ENCODE peak calls at places on chromosomes 4 and X, in nine cellular contexts. H is caudate nucleus, Q is tibial nerve, B is WERI-Rb-1, O is neural progenitor cell, K is keratinocyte, W is upper lobe of right lung, G is endothelial cell of umbilical vein, L is lower lobe of right lung. T is an unnamed sample.

GRCh38 chr4:16695896-16696295 is 202.5 kb downstream of the LDB2 start:
- DNase-seq in B (no peak), G (no peak), H (no peak), K (no peak), W (no peak), Q (no peak), L (no peak), O (no peak), T (no peak)

GRCh38 chr4:178148106-178148505 is 705.9 kb upstream of the AGA start:
- DNase-seq in W (no peak), K (no peak), L (no peak), B (no peak), Q (no peak), O (no peak), H (no peak), G (no peak), T (no peak)

GRCh38 chr4:661856-662761 is 12.0 kb downstream of the ATP5ME start:
- DNase-seq in Q (no peak), K (no peak), B (no peak), L (peak), W (no peak), H (no peak), G (no peak), O (no peak), T (no peak)

GRCh38 chr4:77617203-77617602 is 11.6 kb downstream of the CXCL13 start:
- DNase-seq in Q (no peak), B (no peak), G (no peak), W (no peak), L (no peak), H (no peak), O (no peak), K (no peak), T (no peak)

GRCh38 chr4:7971881-7972500 is 32.3 kb upstream of the AFAP1 start:
- DNase-seq in W (no peak), Q (no peak), G (no peak), B (no peak), L (no peak), O (no peak), H (no peak), K (peak), T (no peak)

GRCh38 chr4:7144374-7145290 is 47.7 kb upstream of the SORCS2 start:
- DNase-seq in G (no peak), O (no peak), H (no peak), Q (no peak), B (no peak), K (no peak), L (no peak), W (no peak), T (no peak)

GRCh38 chr4:30875659-30876269 is 155.6 kb downstream of the PCDH7 start:
- DNase-seq in Q (no peak), H (no peak), O (no peak), L (no peak), K (peak), W (no peak), B (no peak), G (no peak), T (no peak)

GRCh38 chr4:69823048-69823447 is 36.9 kb downstream of the SULT1E1 start:
- DNase-seq in B (no peak), H (no peak), O (no peak), W (no peak), L (no peak), G (no peak), K (no peak), Q (no peak), T (no peak)

GRCh38 chrX:116204947-116205346 is 34.4 kb downstream of the AGTR2 start:
- DNase-seq in H (no peak), W (no peak), Q (peak), G (peak), B (no peak), K (no peak), L (no peak), O (peak), T (no peak)

GRCh38 chrX:25344191-25344936 is 328.6 kb upstream of the ARX start:
- DNase-seq in O (peak), K (no peak), W (no peak), G (no peak), H (no peak), Q (no peak), L (no peak), B (peak), T (peak)

GRCh38 chr4:2806392-2807355 is 13.8 kb downstream of the SH3BP2 start:
- DNase-seq in Q (peak), H (peak), W (peak), K (no peak), G (peak), L (peak), O (no peak), B (no peak), T (no peak)

GRCh38 chr4:53861856-53862610 is 202.4 kb downstream of the CHIC2 start:
- DNase-seq in W (no peak), G (no peak), L (no peak), B (no peak), K (no peak), O (no peak), H (no peak), Q (no peak), T (no peak)

GRCh38 chr4:53656421-53656981 is 65.2 kb upstream of the LNX1 start:
- DNase-seq in W (no peak), K (no peak), H (no peak), Q (peak), B (no peak), O (no peak), L (no peak), G (no peak), T (no peak)

GRCh38 chr4:169160825-169161224 is 109.9 kb downstream of the SH3RF1 start:
- DNase-seq in L (no peak), O (peak), B (no peak), G (no peak), K (no peak), H (no peak), Q (no peak), W (no peak), T (no peak)

GRCh38 chr4:99816611-99817309 is at the start of gene DAPP1:
- DNase-seq in W (peak), G (no peak), H (no peak), B (no peak), L (peak), K (peak), O (no peak), Q (peak), T (peak)

GRCh38 chr4:7518871-7519637 is 84.3 kb upstream of the PSAPL1 start:
- DNase-seq in L (no peak), K (no peak), H (no peak), Q (no peak), B (no peak), O (no peak), G (no peak), W (no peak), T (no peak)

GRCh38 chr4:141391771-141392170 is 171.1 kb downstream of the ZNF330 start:
- DNase-seq in H (no peak), O (no peak), Q (no peak), W (no peak), K (peak), B (no peak), L (no peak), G (no peak), T (no peak)

GRCh38 chr4:126779446-126780166 is 853.2 kb upstream of the INTU start:
- DNase-seq in W (no peak), H (no peak), G (no peak), O (no peak), L (no peak), Q (peak), B (no peak), K (no peak), T (no peak)

GRCh38 chr4:142380052-142380598 is 466.0 kb downstream of the INPP4B start:
- DNase-seq in H (no peak), O (no peak), W (no peak), B (no peak), K (no peak), L (no peak), G (no peak), Q (no peak), T (no peak)

GRCh38 chrX:134244043-134244442 is 7.1 kb downstream of the CCDC160 start:
- DNase-seq in W (no peak), O (no peak), G (peak), K (no peak), B (no peak), H (no peak), L (no peak), Q (no peak), T (no peak)

GRCh38 chrX:100817340-100817739 is 2.9 kb upstream of the CSTF2 start:
- DNase-seq in W (no peak), B (no peak), L (no peak), H (no peak), K (no peak), Q (no peak), O (no peak), G (no peak), T (no peak)

GRCh38 chr4:112994732-112995131 is 54.7 kb upstream of the ANK2 start:
- DNase-seq in K (no peak), Q (no peak), G (no peak), W (no peak), B (no peak), O (no peak), L (no peak), H (no peak), T (no peak)

GRCh38 chr4:56570041-56570440 is 64.5 kb downstream of the ARL9 start:
- DNase-seq in H (no peak), O (no peak), K (no peak), Q (no peak), L (no peak), G (no peak), B (no peak), W (no peak), T (no peak)

GRCh38 chrX:15985937-15986336 is 131.3 kb upstream of the AP1S2 start:
- DNase-seq in W (no peak), H (no peak), Q (no peak), B (no peak), L (no peak), O (no peak), K (no peak), G (no peak), T (no peak)

GRCh38 chr4:106587558-106587957 is 219.0 kb upstream of the GIMD1 start:
- DNase-seq in B (no peak), O (no peak), Q (no peak), H (no peak), W (no peak), K (peak), L (no peak), G (peak), T (no peak)

GRCh38 chr4:5839751-5840674 is 52.9 kb downstream of the CRMP1 start:
- DNase-seq in Q (peak), O (no peak), L (no peak), K (no peak), G (no peak), H (no peak), W (no peak), B (no peak), T (no peak)

GRCh38 chr4:41167191-41167590 is 47.2 kb downstream of the APBB2 start:
- DNase-seq in G (no peak), W (no peak), H (no peak), Q (no peak), K (no peak), L (no peak), B (no peak), O (no peak), T (no peak)
- H3K27ac ChIP-seq in G (no peak), W (no peak), H (no peak), Q (no peak), K (no peak), L (no peak), B (no peak), O (no peak), T (no peak)

GRCh38 chr4:174549696-174550095 is 27.4 kb upstream of the HPGD start:
- DNase-seq in K (no peak), Q (no peak), H (no peak), G (no peak), L (no peak), O (no peak), W (no peak), B (no peak), T (no peak)
- H3K27ac ChIP-seq in K (no peak), Q (no peak), H (no peak), G (no peak), L (no peak), O (no peak), W (no peak), B (no peak), T (no peak)

DNA sequence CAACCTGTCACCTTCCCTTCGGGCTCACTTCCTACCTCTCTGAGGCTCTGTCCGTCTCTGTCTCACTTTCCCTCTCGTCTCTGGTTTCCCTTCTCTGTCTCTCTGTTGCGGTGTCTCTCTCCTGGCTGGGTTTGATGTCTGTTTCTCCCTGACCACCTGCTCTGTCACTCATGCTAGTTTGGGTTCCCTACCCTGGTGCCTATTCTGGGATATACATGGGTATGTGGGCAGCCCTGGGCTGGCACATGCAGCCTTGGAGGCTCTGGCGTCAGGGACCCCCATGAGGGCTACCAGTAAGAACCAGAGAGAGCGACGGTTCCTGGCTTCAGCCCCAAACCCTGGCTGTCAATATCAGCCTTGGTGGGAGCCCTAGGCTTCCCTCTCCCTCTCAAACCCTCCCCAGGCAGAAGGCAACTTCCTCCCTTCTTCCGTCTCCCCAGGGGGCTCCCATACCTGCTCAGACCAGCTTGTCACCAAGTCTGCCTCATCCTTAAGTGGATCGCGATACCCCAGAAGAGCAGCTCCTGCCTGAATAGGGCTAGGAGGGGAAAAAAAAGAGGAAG is 314 bp downstream of the DNASE1L1 start:
- DNase-seq in L (no peak), O (no peak), Q (no peak), K (no peak), G (no peak), W (no peak), B (no peak), H (no peak), T (no peak)
- H3K27ac ChIP-seq in L (peak), O (no peak), Q (no peak), K (peak), G (peak), W (peak), B (no peak), H (no peak), T (no peak)

GRCh38 chr4:67437974-67438713 is 107.2 kb downstream of the CENPC start:
- DNase-seq in G (peak), Q (no peak), L (no peak), O (no peak), W (no peak), B (no peak), K (no peak), H (no peak), T (no peak)
- H3K27ac ChIP-seq in G (peak), Q (no peak), L (no peak), O (no peak), W (no peak), B (no peak), K (no peak), H (no peak), T (peak)

GRCh38 chr4:24568425-24568824 is 15.9 kb downstream of the DHX15 start:
- DNase-seq in W (no peak), O (no peak), K (no peak), H (no peak), G (no peak), Q (no peak), B (no peak), L (no peak), T (no peak)
- H3K27ac ChIP-seq in W (no peak), O (no peak), K (no peak), H (no peak), G (no peak), Q (no peak), B (no peak), L (no peak), T (no peak)

GRCh38 chr4:100895572-100896197 is 377.9 kb upstream of the EMCN start:
- DNase-seq in G (peak), W (no peak), K (no peak), O (no peak), Q (no peak), B (no peak), H (no peak), L (no peak), T (no peak)
- H3K27ac ChIP-seq in G (no peak), W (no peak), K (no peak), O (no peak), Q (no peak), B (no peak), H (no peak), L (peak), T (no peak)

GRCh38 chrX:32524385-32524784 is 687.0 kb downstream of the DMD start:
- DNase-seq in O (no peak), L (no peak), Q (no peak), B (peak), H (no peak), K (no peak), G (no peak), W (no peak), T (no peak)
- H3K27ac ChIP-seq in O (no peak), L (no peak), Q (no peak), B (peak), H (no peak), K (no peak), G (no peak), W (no peak), T (no peak)